ENCODE peak calls at places on chromosomes 12 and 14, in nine cellular contexts. One of them, this sample, is unnamed.

GRCh38 chr14:64954491-64955240 is 12.1 kb upstream of the GPX2 start:
- DNase-seq in body of pancreas: no peak
- DNase-seq in A549: no peak
- DNase-seq in tibial artery: no peak
- DNase-seq in sigmoid colon: peak; percentile 40
- DNase-seq in CD8-positive, alpha-beta T cell: no peak
- DNase-seq in NT2/D1: no peak
- DNase-seq in adrenal gland: no peak
- DNase-seq in endothelial cell of umbilical vein: no peak
- DNase-seq in this sample: no peak

GRCh38 chr12:69897744-69898143 is 72.7 kb downstream of the MYRFL start:
- DNase-seq in body of pancreas: no peak
- DNase-seq in tibial artery: no peak
- DNase-seq in CD8-positive, alpha-beta T cell: no peak
- DNase-seq in NT2/D1: peak; percentile 55
- DNase-seq in endothelial cell of umbilical vein: peak; percentile 48
- DNase-seq in A549: no peak
- DNase-seq in adrenal gland: no peak
- DNase-seq in sigmoid colon: no peak
- DNase-seq in this sample: peak; percentile 98

GRCh38 chr12:22518067-22518719 is 26.1 kb downstream of the C2CD5 start:
- DNase-seq in tibial artery: no peak
- DNase-seq in sigmoid colon: no peak
- DNase-seq in endothelial cell of umbilical vein: peak; percentile 86
- DNase-seq in adrenal gland: peak; percentile 29
- DNase-seq in body of pancreas: peak; percentile 81
- DNase-seq in A549: no peak
- DNase-seq in CD8-positive, alpha-beta T cell: no peak
- DNase-seq in NT2/D1: no peak
- DNase-seq in this sample: peak; percentile 49

GRCh38 chr14:54783660-54784015 is 119.0 kb downstream of the GCH1 start:
- DNase-seq in A549: no peak
- DNase-seq in CD8-positive, alpha-beta T cell: no peak
- DNase-seq in endothelial cell of umbilical vein: no peak
- DNase-seq in body of pancreas: no peak
- DNase-seq in NT2/D1: no peak
- DNase-seq in sigmoid colon: peak; percentile 49
- DNase-seq in tibial artery: no peak
- DNase-seq in adrenal gland: no peak
- DNase-seq in this sample: no peak

GRCh38 chr12:112285600-112286401 is 96.4 kb downstream of the HECTD4 start:
- DNase-seq in sigmoid colon: no peak
- DNase-seq in A549: no peak
- DNase-seq in body of pancreas: no peak
- DNase-seq in NT2/D1: no peak
- DNase-seq in CD8-positive, alpha-beta T cell: no peak
- DNase-seq in adrenal gland: no peak
- DNase-seq in tibial artery: no peak
- DNase-seq in endothelial cell of umbilical vein: no peak
- DNase-seq in this sample: no peak

GRCh38 chr12:3724096-3724805 is 28.7 kb downstream of the CRACR2A start:
- DNase-seq in tibial artery: no peak
- DNase-seq in body of pancreas: no peak
- DNase-seq in sigmoid colon: no peak
- DNase-seq in adrenal gland: no peak
- DNase-seq in CD8-positive, alpha-beta T cell: no peak
- DNase-seq in A549: no peak
- DNase-seq in endothelial cell of umbilical vein: no peak
- DNase-seq in NT2/D1: no peak
- DNase-seq in this sample: no peak

GRCh38 chr14:74324945-74325361 is 22.2 kb upstream of the ABCD4 start:
- DNase-seq in adrenal gland: no peak
- DNase-seq in tibial artery: no peak
- DNase-seq in NT2/D1: no peak
- DNase-seq in body of pancreas: no peak
- DNase-seq in CD8-positive, alpha-beta T cell: no peak
- DNase-seq in sigmoid colon: no peak
- DNase-seq in endothelial cell of umbilical vein: peak; percentile 37
- DNase-seq in A549: peak; percentile 65
- DNase-seq in this sample: peak; percentile 66

GRCh38 chr12:14950982-14951746 is 10.2 kb downstream of the ARHGDIB start:
- DNase-seq in tibial artery: no peak
- DNase-seq in A549: no peak
- DNase-seq in sigmoid colon: no peak
- DNase-seq in adrenal gland: peak; percentile 26
- DNase-seq in CD8-positive, alpha-beta T cell: no peak
- DNase-seq in NT2/D1: peak; percentile 54
- DNase-seq in body of pancreas: no peak
- DNase-seq in endothelial cell of umbilical vein: no peak
- DNase-seq in this sample: no peak

GRCh38 chr12:95884998-95885397 is 26.2 kb downstream of the SNRPF start:
- DNase-seq in sigmoid colon: no peak
- DNase-seq in NT2/D1: no peak
- DNase-seq in body of pancreas: no peak
- DNase-seq in adrenal gland: no peak
- DNase-seq in tibial artery: no peak
- DNase-seq in CD8-positive, alpha-beta T cell: no peak
- DNase-seq in A549: no peak
- DNase-seq in endothelial cell of umbilical vein: peak; percentile 40
- DNase-seq in this sample: no peak

GRCh38 chr12:32107376-32108267 is 975 bp downstream of the BICD1 start:
- DNase-seq in NT2/D1: peak; percentile 49
- DNase-seq in body of pancreas: no peak
- DNase-seq in A549: peak; percentile 31
- DNase-seq in CD8-positive, alpha-beta T cell: peak; percentile 1
- DNase-seq in tibial artery: no peak
- DNase-seq in adrenal gland: no peak
- DNase-seq in endothelial cell of umbilical vein: peak; percentile 78
- DNase-seq in sigmoid colon: no peak
- DNase-seq in this sample: peak; percentile 47

GRCh38 chr14:58272589-58273372 is 25.6 kb upstream of the ARID4A start:
- DNase-seq in CD8-positive, alpha-beta T cell: no peak
- DNase-seq in endothelial cell of umbilical vein: peak; percentile 29
- DNase-seq in tibial artery: no peak
- DNase-seq in NT2/D1: no peak
- DNase-seq in body of pancreas: peak; percentile 49
- DNase-seq in sigmoid colon: no peak
- DNase-seq in A549: peak; percentile 8
- DNase-seq in adrenal gland: no peak
- DNase-seq in this sample: no peak

GRCh38 chr12:8078400-8078799 is 3.7 kb upstream of the NECAP1 start:
- DNase-seq in adrenal gland: peak; percentile 33
- DNase-seq in sigmoid colon: no peak
- DNase-seq in A549: no peak
- DNase-seq in body of pancreas: no peak
- DNase-seq in tibial artery: no peak
- DNase-seq in CD8-positive, alpha-beta T cell: peak; percentile 43
- DNase-seq in NT2/D1: peak; percentile 84
- DNase-seq in endothelial cell of umbilical vein: peak; percentile 84
- DNase-seq in this sample: peak; percentile 35

DNA sequence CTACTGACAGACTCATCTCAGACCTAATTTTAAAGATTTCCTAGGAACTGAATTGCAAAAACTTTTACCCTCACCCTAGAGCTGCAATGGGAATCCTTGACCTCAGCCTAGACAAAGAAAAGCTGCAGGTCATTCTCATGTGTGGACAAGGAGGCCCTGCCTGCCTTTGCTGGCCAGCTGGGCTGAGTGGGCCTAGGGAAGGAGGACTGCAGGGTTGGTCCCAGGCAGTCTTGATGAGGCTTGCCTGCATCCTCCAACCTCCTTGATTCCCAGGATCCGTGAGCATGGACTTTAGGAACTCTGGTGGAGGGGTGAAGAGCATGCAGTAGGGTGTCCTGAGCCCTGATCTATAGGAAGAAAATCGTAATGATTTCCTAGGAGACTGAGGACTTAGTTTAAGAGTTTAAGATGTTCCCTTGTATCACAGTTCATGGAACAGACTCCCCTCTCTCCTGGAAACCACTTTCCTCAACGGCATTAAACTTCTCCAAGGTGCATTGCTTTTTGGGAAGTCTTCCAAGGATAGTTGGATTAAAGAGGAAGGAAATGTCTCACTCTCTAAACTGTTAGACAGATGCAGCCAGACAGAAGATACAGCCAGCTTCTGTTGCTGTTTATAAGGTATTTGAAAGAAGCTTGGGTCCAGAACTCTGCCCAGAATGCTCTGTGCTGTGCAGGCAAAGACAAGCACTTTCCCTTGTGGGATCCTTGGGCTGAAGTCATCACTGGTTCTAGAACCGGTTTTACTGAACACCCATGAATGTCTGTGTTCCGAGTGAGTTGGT is 55.4 kb upstream of the DDX11 start:
- DNase-seq in sigmoid colon: peak; percentile 21
- DNase-seq in body of pancreas: no peak
- DNase-seq in A549: no peak
- DNase-seq in adrenal gland: no peak
- DNase-seq in NT2/D1: no peak
- DNase-seq in endothelial cell of umbilical vein: peak; percentile 53
- DNase-seq in CD8-positive, alpha-beta T cell: no peak
- DNase-seq in tibial artery: no peak
- DNase-seq in this sample: no peak
- H3K4me1 ChIP-seq in sigmoid colon: no peaks in the 10 kb centered on the region
- H3K4me1 ChIP-seq in body of pancreas: no peaks in the 10 kb centered on the region
- H3K4me1 ChIP-seq in A549: no peaks in the 10 kb centered on the region
- H3K4me1 ChIP-seq in adrenal gland: no peaks in the 10 kb centered on the region
- H3K4me1 ChIP-seq in NT2/D1: peaks cover 3% of the 10 kb centered on the region
- H3K4me1 ChIP-seq in endothelial cell of umbilical vein: peaks cover 31% of the 10 kb centered on the region
- H3K4me1 ChIP-seq in CD8-positive, alpha-beta T cell: no peaks in the 10 kb centered on the region
- H3K4me1 ChIP-seq in tibial artery: no peaks in the 10 kb centered on the region
- H3K4me1 ChIP-seq in this sample: peaks cover 28% of the 10 kb centered on the region

GRCh38 chr14:91364524-91365270 is 52.9 kb downstream of the CCDC88C start:
- DNase-seq in tibial artery: no peak
- DNase-seq in CD8-positive, alpha-beta T cell: no peak
- DNase-seq in sigmoid colon: no peak
- DNase-seq in adrenal gland: no peak
- DNase-seq in NT2/D1: no peak
- DNase-seq in endothelial cell of umbilical vein: no peak
- DNase-seq in A549: no peak
- DNase-seq in body of pancreas: no peak
- DNase-seq in this sample: no peak
- H3K4me1 ChIP-seq in tibial artery: no peaks in the 10 kb centered on the region
- H3K4me1 ChIP-seq in CD8-positive, alpha-beta T cell: peaks cover 91% of the 10 kb centered on the region
- H3K4me1 ChIP-seq in sigmoid colon: no peaks in the 10 kb centered on the region
- H3K4me1 ChIP-seq in adrenal gland: no peaks in the 10 kb centered on the region
- H3K4me1 ChIP-seq in NT2/D1: peaks cover 6% of the 10 kb centered on the region
- H3K4me1 ChIP-seq in endothelial cell of umbilical vein: peaks cover 5% of the 10 kb centered on the region
- H3K4me1 ChIP-seq in A549: no peaks in the 10 kb centered on the region
- H3K4me1 ChIP-seq in body of pancreas: peaks cover 18% of the 10 kb centered on the region
- H3K4me1 ChIP-seq in this sample: peaks cover 4% of the 10 kb centered on the region

DNA sequence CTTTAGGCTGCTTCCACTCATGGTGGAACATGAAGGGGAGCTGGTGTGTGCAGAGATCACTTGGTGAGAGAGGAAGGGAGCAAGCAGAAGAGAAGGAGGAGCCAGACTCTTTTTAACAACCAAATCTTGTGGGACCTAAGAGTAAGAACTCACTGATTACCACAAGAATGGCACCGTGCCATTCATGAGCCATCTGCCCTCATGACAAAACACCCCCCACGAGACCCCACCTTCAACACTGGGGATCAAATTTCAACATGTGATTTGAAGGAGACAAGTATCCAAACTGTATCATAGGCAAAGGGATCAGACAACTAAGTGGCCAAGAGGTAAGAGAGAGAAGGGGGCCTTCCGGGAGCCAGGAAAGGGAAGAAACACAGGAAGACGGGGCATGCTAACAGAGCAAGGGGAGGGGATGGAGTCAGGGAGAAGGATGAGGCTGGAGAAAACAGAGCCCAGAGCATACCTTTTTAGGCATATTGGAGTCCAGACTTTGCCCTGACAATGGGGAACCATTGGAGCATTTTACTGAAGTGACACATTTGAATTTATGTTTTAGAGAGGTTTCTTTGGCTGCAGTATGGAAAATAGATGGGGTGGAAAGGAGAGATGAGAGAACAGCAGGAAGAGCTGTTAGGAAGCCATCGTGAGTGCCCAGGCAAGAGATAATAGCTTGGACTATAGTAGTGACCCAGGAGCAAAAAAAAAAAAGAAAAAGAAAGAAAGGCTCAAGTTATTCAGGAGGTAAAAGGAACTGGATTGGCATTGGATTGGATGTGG is 204.4 kb upstream of the NUDT4 start:
- DNase-seq in body of pancreas: no peak
- DNase-seq in NT2/D1: no peak
- DNase-seq in tibial artery: no peak
- DNase-seq in A549: no peak
- DNase-seq in adrenal gland: no peak
- DNase-seq in CD8-positive, alpha-beta T cell: no peak
- DNase-seq in endothelial cell of umbilical vein: no peak
- DNase-seq in sigmoid colon: no peak
- DNase-seq in this sample: peak; percentile 21
- H3K4me1 ChIP-seq in body of pancreas: no peaks in the 10 kb centered on the region
- H3K4me1 ChIP-seq in NT2/D1: peaks cover 4% of the 10 kb centered on the region
- H3K4me1 ChIP-seq in tibial artery: peaks cover 21% of the 10 kb centered on the region
- H3K4me1 ChIP-seq in A549: no peaks in the 10 kb centered on the region
- H3K4me1 ChIP-seq in adrenal gland: peaks cover 42% of the 10 kb centered on the region
- H3K4me1 ChIP-seq in CD8-positive, alpha-beta T cell: no peaks in the 10 kb centered on the region
- H3K4me1 ChIP-seq in endothelial cell of umbilical vein: peaks cover 23% of the 10 kb centered on the region
- H3K4me1 ChIP-seq in sigmoid colon: peaks cover 56% of the 10 kb centered on the region
- H3K4me1 ChIP-seq in this sample: no peaks in the 10 kb centered on the region

GRCh38 chr12:57142121-57142520 is 5.3 kb downstream of the LRP1-AS start:
- DNase-seq in sigmoid colon: no peak
- DNase-seq in body of pancreas: no peak
- DNase-seq in adrenal gland: no peak
- DNase-seq in endothelial cell of umbilical vein: no peak
- DNase-seq in tibial artery: no peak
- DNase-seq in NT2/D1: no peak
- DNase-seq in CD8-positive, alpha-beta T cell: no peak
- DNase-seq in A549: no peak
- DNase-seq in this sample: no peak

GRCh38 chr12:57139796-57140649 is 7.4 kb downstream of the LRP1-AS start:
- DNase-seq in adrenal gland: no peak
- DNase-seq in body of pancreas: no peak
- DNase-seq in endothelial cell of umbilical vein: no peak
- DNase-seq in sigmoid colon: no peak
- DNase-seq in NT2/D1: no peak
- DNase-seq in tibial artery: peak; percentile 34
- DNase-seq in CD8-positive, alpha-beta T cell: no peak
- DNase-seq in A549: no peak
- DNase-seq in this sample: no peak

GRCh38 chr12:57141249-57141648 is 6.2 kb downstream of the LRP1-AS start:
- DNase-seq in body of pancreas: no peak
- DNase-seq in CD8-positive, alpha-beta T cell: no peak
- DNase-seq in sigmoid colon: no peak
- DNase-seq in endothelial cell of umbilical vein: no peak
- DNase-seq in adrenal gland: no peak
- DNase-seq in tibial artery: peak; percentile 19
- DNase-seq in A549: no peak
- DNase-seq in NT2/D1: no peak
- DNase-seq in this sample: no peak

GRCh38 chr12:57143454-57143853 is 4.0 kb downstream of the LRP1-AS start:
- DNase-seq in A549: no peak
- DNase-seq in NT2/D1: no peak
- DNase-seq in CD8-positive, alpha-beta T cell: no peak
- DNase-seq in endothelial cell of umbilical vein: no peak
- DNase-seq in sigmoid colon: no peak
- DNase-seq in adrenal gland: no peak
- DNase-seq in body of pancreas: no peak
- DNase-seq in tibial artery: no peak
- DNase-seq in this sample: no peak

DNA sequence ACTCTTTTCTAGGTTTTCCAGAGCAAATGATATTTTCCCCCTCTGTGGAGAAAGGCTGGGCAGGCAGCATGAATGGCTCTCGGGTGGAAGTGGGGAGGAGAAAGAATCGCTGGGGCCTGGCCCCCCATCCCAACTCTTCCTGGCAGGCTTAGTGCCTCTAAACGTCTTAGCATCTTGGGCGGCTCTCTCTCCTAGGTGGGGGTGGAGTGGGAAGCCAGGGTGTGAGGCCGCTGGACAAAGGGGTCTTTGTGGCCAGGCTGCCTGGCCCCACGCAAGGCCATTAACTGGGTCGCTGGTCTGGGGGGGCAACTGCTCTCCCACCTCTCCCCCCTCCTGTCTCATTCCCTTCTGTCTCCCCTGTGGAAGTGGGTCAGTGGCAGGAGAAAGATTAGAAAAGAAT is 4.7 kb downstream of the LRP1-AS start:
- DNase-seq in sigmoid colon: no peak
- DNase-seq in body of pancreas: no peak
- DNase-seq in A549: no peak
- DNase-seq in CD8-positive, alpha-beta T cell: no peak
- DNase-seq in NT2/D1: no peak
- DNase-seq in tibial artery: no peak
- DNase-seq in endothelial cell of umbilical vein: no peak
- DNase-seq in adrenal gland: no peak
- DNase-seq in this sample: no peak
- H3K4me1 ChIP-seq in sigmoid colon: peaks cover 65% of the 10 kb centered on the region
- H3K4me1 ChIP-seq in body of pancreas: no peaks in the 10 kb centered on the region
- H3K4me1 ChIP-seq in A549: peaks cover 22% of the 10 kb centered on the region
- H3K4me1 ChIP-seq in CD8-positive, alpha-beta T cell: peaks cover 13% of the 10 kb centered on the region
- H3K4me1 ChIP-seq in NT2/D1: peaks cover 22% of the 10 kb centered on the region
- H3K4me1 ChIP-seq in tibial artery: peaks cover 33% of the 10 kb centered on the region
- H3K4me1 ChIP-seq in endothelial cell of umbilical vein: peaks cover under 1% of the 10 kb centered on the region
- H3K4me1 ChIP-seq in adrenal gland: peaks cover 44% of the 10 kb centered on the region
- H3K4me1 ChIP-seq in this sample: peaks cover 7% of the 10 kb centered on the region